ENCODE peak calls at places on chromosomes 1 and 21, in six cellular contexts. One of them, this sample, is unnamed.

GRCh38 chr1:234607091-234608025 is 2.6 kb downstream of the IRF2BP2 start:
- DNase-seq in AML-193: peak
- DNase-seq in BJ: no peak
- DNase-seq in D341Med: no peak
- DNase-seq in T-helper 1 cell: no peak
- DNase-seq in omental fat pad: no peak
- DNase-seq in this sample: no peak

GRCh38 chr1:237279629-237280028 is 237.6 kb downstream of the RYR2 start:
- DNase-seq in AML-193: no peak
- DNase-seq in BJ: no peak
- DNase-seq in D341Med: no peak
- DNase-seq in T-helper 1 cell: no peak
- DNase-seq in omental fat pad: no peak
- DNase-seq in this sample: no peak

GRCh38 chr1:119288751-119289150 is 79.8 kb upstream of the HAO2 start:
- DNase-seq in AML-193: no peak
- DNase-seq in BJ: no peak
- DNase-seq in D341Med: no peak
- DNase-seq in T-helper 1 cell: no peak
- DNase-seq in omental fat pad: no peak
- DNase-seq in this sample: no peak

GRCh38 chr1:216416488-216416887 is 6.8 kb downstream of the USH2A start:
- DNase-seq in AML-193: no peak
- DNase-seq in BJ: no peak
- DNase-seq in D341Med: no peak
- DNase-seq in T-helper 1 cell: no peak
- DNase-seq in omental fat pad: no peak
- DNase-seq in this sample: no peak

GRCh38 chr21:32030146-32030652 is 157.4 kb downstream of the HUNK start:
- DNase-seq in AML-193: no peak
- DNase-seq in BJ: no peak
- DNase-seq in D341Med: no peak
- DNase-seq in T-helper 1 cell: no peak
- DNase-seq in omental fat pad: no peak
- DNase-seq in this sample: no peak

GRCh38 chr21:45577806-45578801 is 35.9 kb upstream of the SLC19A1 start:
- DNase-seq in AML-193: no peak
- DNase-seq in BJ: no peak
- DNase-seq in D341Med: no peak
- DNase-seq in T-helper 1 cell: no peak
- DNase-seq in omental fat pad: peak
- DNase-seq in this sample: no peak

GRCh38 chr1:25890249-25891034 is 14.9 kb upstream of the PAQR7 start:
- DNase-seq in AML-193: no peak
- DNase-seq in BJ: no peak
- DNase-seq in D341Med: no peak
- DNase-seq in T-helper 1 cell: no peak
- DNase-seq in omental fat pad: no peak
- DNase-seq in this sample: no peak

GRCh38 chr1:78333426-78334012 is 157.3 kb upstream of the PTGFR start:
- DNase-seq in AML-193: no peak
- DNase-seq in BJ: no peak
- DNase-seq in D341Med: peak
- DNase-seq in T-helper 1 cell: no peak
- DNase-seq in omental fat pad: no peak
- DNase-seq in this sample: no peak

GRCh38 chr1:25985171-25985570 is 12.7 kb downstream of the PAFAH2 start:
- DNase-seq in AML-193: no peak
- DNase-seq in BJ: no peak
- DNase-seq in D341Med: no peak
- DNase-seq in T-helper 1 cell: no peak
- DNase-seq in omental fat pad: no peak
- DNase-seq in this sample: no peak

GRCh38 chr1:193494368-193494767 is 308.0 kb upstream of the B3GALT2 start:
- DNase-seq in AML-193: no peak
- DNase-seq in BJ: no peak
- DNase-seq in D341Med: no peak
- DNase-seq in T-helper 1 cell: no peak
- DNase-seq in omental fat pad: no peak
- DNase-seq in this sample: no peak

GRCh38 chr21:33811147-33812024 is 104.2 kb downstream of the ATP5PO start:
- DNase-seq in AML-193: no peak
- DNase-seq in BJ: no peak
- DNase-seq in D341Med: no peak
- DNase-seq in T-helper 1 cell: no peak
- DNase-seq in omental fat pad: no peak
- DNase-seq in this sample: no peak

GRCh38 chr1:241703001-241703400 is 50.9 kb downstream of the WDR64 start:
- DNase-seq in AML-193: no peak
- DNase-seq in BJ: no peak
- DNase-seq in D341Med: no peak
- DNase-seq in T-helper 1 cell: no peak
- DNase-seq in omental fat pad: no peak
- DNase-seq in this sample: no peak

GRCh38 chr1:117573386-117574040 is 32.3 kb upstream of the TENT5C start:
- DNase-seq in AML-193: no peak
- DNase-seq in BJ: no peak
- DNase-seq in D341Med: no peak
- DNase-seq in T-helper 1 cell: no peak
- DNase-seq in omental fat pad: no peak
- DNase-seq in this sample: no peak

GRCh38 chr1:211511947-211512346 is 20.0 kb upstream of the RD3 start:
- DNase-seq in AML-193: no peak
- DNase-seq in BJ: no peak
- DNase-seq in D341Med: no peak
- DNase-seq in T-helper 1 cell: no peak
- DNase-seq in omental fat pad: no peak
- DNase-seq in this sample: no peak

This sample was measured in thoracic aorta.